ENCODE peak calls at places on chromosomes 7 and 10, in nine cellular contexts. H is astrocyte, E is endodermal cell, N is colonic mucosa, R is IMR-90, J is gastrocnemius medialis, U is neural progenitor cell, P is tibial artery, T is OCI-LY7. C is an unnamed sample.
A peak's percentile ranks its signal among the peaks of the same experiment; 100 is the strongest.

GRCh38 chr7:44400033-44400511 is 74.7 kb upstream of the CAMK2B start:
- DNase-seq in H (no peak), E (peak; percentile 38), N (no peak), R (no peak), J (no peak), U (no peak), P (no peak), T (no peak), C (no peak)

GRCh38 chr10:99235469-99235871 is at the start of gene HPSE2:
- DNase-seq in H (no peak), E (peak; percentile 71), N (no peak), R (no peak), J (no peak), U (peak; percentile 35), P (no peak), T (no peak), C (no peak)

GRCh38 chr7:78099715-78100477 is 301.3 kb downstream of the PHTF2 start:
- DNase-seq in H (peak; percentile 96), E (no peak), N (no peak), R (peak; percentile 85), J (no peak), U (no peak), P (no peak), T (no peak), C (no peak)

GRCh38 chr10:28367865-28368541 is 65.1 kb upstream of the MPP7 start:
- DNase-seq in H (no peak), E (no peak), N (peak; percentile 34), R (no peak), J (no peak), U (no peak), P (no peak), T (peak; percentile 93), C (no peak)

GRCh38 chr10:102519246-102519805 is 15.6 kb downstream of the SUFU start:
- DNase-seq in H (no peak), E (no peak), N (no peak), R (no peak), J (no peak), U (no peak), P (peak; percentile 61), T (no peak), C (no peak)

GRCh38 chr7:91942312-91942711 is 1.6 kb downstream of the AKAP9 start:
- DNase-seq in H (no peak), E (no peak), N (no peak), R (no peak), J (no peak), U (no peak), P (no peak), T (peak; percentile 18), C (no peak)

GRCh38 chr10:96834121-96834520 is 2.0 kb downstream of the LCOR start:
- DNase-seq in H (no peak), E (no peak), N (no peak), R (peak; percentile 28), J (no peak), U (no peak), P (no peak), T (no peak), C (no peak)

GRCh38 chr7:83677180-83677866 is 28.4 kb upstream of the SEMA3E start:
- DNase-seq in H (peak; percentile 94), E (no peak), N (peak; percentile 26), R (peak; percentile 94), J (no peak), U (no peak), P (no peak), T (no peak), C (no peak)

GRCh38 chr7:78768859-78769258 is 684.6 kb downstream of the MAGI2 start:
- DNase-seq in H (peak; percentile 6), E (peak; percentile 54), N (no peak), R (no peak), J (no peak), U (peak; percentile 47), P (no peak), T (no peak), C (no peak)

GRCh38 chr10:95183451-95184230 is 10.4 kb upstream of the ACSM6 start:
- DNase-seq in H (peak; percentile 57), E (peak; percentile 97), N (peak; percentile 93), R (peak; percentile 71), J (peak; percentile 53), U (peak; percentile 94), P (peak; percentile 85), T (peak; percentile 87), C (peak; percentile 95)

GRCh38 chr10:44042075-44042770 is 342.7 kb downstream of the CXCL12 start:
- DNase-seq in H (no peak), E (no peak), N (peak; percentile 12), R (no peak), J (no peak), U (no peak), P (no peak), T (no peak), C (no peak)

GRCh38 chr10:82544377-82544776 is 669.4 kb downstream of the NRG3 start:
- DNase-seq in H (no peak), E (no peak), N (no peak), R (no peak), J (no peak), U (no peak), P (no peak), T (no peak), C (no peak)

GRCh38 chr10:1377231-1377630 is 321.0 kb downstream of the WDR37 start:
- DNase-seq in H (no peak), E (no peak), N (peak; percentile 7), R (no peak), J (no peak), U (no peak), P (no peak), T (no peak), C (no peak)

GRCh38 chr10:62054825-62055224 is 153.3 kb downstream of the ARID5B start:
- DNase-seq in H (no peak), E (no peak), N (no peak), R (no peak), J (no peak), U (no peak), P (no peak), T (no peak), C (no peak)

GRCh38 chr10:58843760-58844159 is 331.1 kb downstream of the BICC1 start:
- DNase-seq in H (no peak), E (no peak), N (no peak), R (no peak), J (no peak), U (no peak), P (no peak), T (no peak), C (no peak)

GRCh38 chr7:139186146-139186545 is 44.9 kb upstream of the UBN2 start:
- DNase-seq in H (no peak), E (no peak), N (no peak), R (no peak), J (no peak), U (no peak), P (no peak), T (no peak), C (no peak)

GRCh38 chr7:55150166-55150565 is 131.3 kb downstream of the EGFR start:
- DNase-seq in H (no peak), E (no peak), N (no peak), R (no peak), J (peak; percentile 58), U (no peak), P (no peak), T (no peak), C (no peak)
- H3K36me3 ChIP-seq in H (peaks cover 57% of the 10 kb centered on the region), E (no peaks in the 10 kb centered on the region), N (no peaks in the 10 kb centered on the region), R (peaks cover 65% of the 10 kb centered on the region), J (no peaks in the 10 kb centered on the region), U (no peaks in the 10 kb centered on the region), P (peaks cover 87% of the 10 kb centered on the region), T (no peaks in the 10 kb centered on the region), C (no peaks in the 10 kb centered on the region)

GRCh38 chr7:73615886-73616285 is 8.4 kb downstream of the MLXIPL start:
- DNase-seq in H (no peak), E (no peak), N (no peak), R (peak; percentile 20), J (no peak), U (peak; percentile 49), P (no peak), T (peak; percentile 23), C (no peak)
- TF ChIP-seq CTCF in H (no peak), E (peak; percentile 48), N (no peak), R (peak; percentile 25), J (no peak), U (peak; percentile 16), P (no peak), T (peak; percentile 29), C (no peak)

GRCh38 chr7:100198266-100198665 is 20.5 kb downstream of the STAG3 start:
- DNase-seq in H (no peak), E (no peak), N (no peak), R (no peak), J (no peak), U (no peak), P (no peak), T (no peak), C (no peak)

GRCh38 chr7:100190059-100190711 is 12.5 kb downstream of the STAG3 start:
- DNase-seq in H (peak; percentile 18), E (no peak), N (no peak), R (peak; percentile 62), J (no peak), U (no peak), P (no peak), T (peak; percentile 90), C (no peak)

GRCh38 chr7:100191775-100192174 is 14.1 kb downstream of the STAG3 start:
- DNase-seq in H (peak; percentile 65), E (no peak), N (no peak), R (peak; percentile 78), J (no peak), U (no peak), P (no peak), T (peak; percentile 59), C (no peak)

GRCh38 chr7:100192951-100193350 is 15.2 kb downstream of the STAG3 start:
- DNase-seq in H (no peak), E (no peak), N (no peak), R (no peak), J (no peak), U (no peak), P (no peak), T (peak; percentile 71), C (no peak)

GRCh38 chr7:100195222-100195621 is 17.5 kb downstream of the STAG3 start:
- DNase-seq in H (no peak), E (no peak), N (no peak), R (no peak), J (no peak), U (no peak), P (no peak), T (peak; percentile 54), C (no peak)
- H3K4me1 ChIP-seq in H (no peaks in the 10 kb centered on the region), E (no peaks in the 10 kb centered on the region), N (no peaks in the 10 kb centered on the region), R (peaks cover 3% of the 10 kb centered on the region), J (no peaks in the 10 kb centered on the region), U (no peaks in the 10 kb centered on the region), P (no peaks in the 10 kb centered on the region), T (peaks cover 95% of the 10 kb centered on the region), C (peaks cover 2% of the 10 kb centered on the region)

DNA sequence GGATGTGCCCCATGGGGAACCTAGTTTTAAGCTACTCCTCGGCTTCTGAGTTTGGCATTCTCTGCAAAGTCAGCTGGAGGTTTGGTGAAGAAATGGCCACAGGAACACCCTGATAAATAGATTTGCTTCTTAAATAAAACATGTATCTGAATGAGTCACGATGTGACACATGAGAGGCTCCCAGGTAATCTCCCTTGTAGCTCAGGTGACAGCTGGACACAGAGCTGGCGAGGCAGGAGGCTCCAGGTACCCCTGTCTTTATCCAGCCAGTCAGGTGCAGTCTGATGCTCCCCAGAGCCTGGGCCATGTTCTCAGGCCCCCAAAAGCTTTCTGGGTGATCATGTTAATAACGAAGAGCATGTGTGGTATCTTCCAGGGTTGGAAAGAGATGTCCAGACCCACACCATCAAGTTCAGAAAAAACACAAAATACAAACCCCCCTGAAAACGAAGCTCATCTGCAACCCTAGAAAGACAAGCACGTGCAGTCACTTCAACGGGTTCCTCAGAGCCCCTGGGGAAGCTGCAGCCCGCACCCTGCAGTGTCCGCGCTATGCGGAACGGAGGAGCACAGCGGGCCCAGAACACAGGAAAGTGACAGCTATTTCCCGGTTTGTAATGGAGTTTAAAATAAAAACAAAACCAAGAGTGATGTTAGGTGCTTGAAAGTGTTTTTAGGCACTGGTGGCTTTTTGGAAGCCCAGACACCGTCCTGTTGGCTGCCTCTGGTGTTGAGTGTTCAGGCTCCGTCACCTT is 69.4 kb downstream of the ZRANB1 start:
- DNase-seq in H (no peak), E (no peak), N (no peak), R (no peak), J (peak; percentile 45), U (no peak), P (no peak), T (no peak), C (peak; percentile 18)
- H3K36me3 ChIP-seq in H (no peaks in the 10 kb centered on the region), E (peaks cover 7% of the 10 kb centered on the region), N (no peaks in the 10 kb centered on the region), R (peaks cover 19% of the 10 kb centered on the region), J (no peaks in the 10 kb centered on the region), U (no peaks in the 10 kb centered on the region), P (no peaks in the 10 kb centered on the region), T (no peaks in the 10 kb centered on the region), C (no peaks in the 10 kb centered on the region)